ENCODE peak calls at places on chromosomes 6 and 20, in seven cellular contexts. M, S, B, K, Y, O and X are unnamed samples.

GRCh38 chr6:43970913-43971775 is 156.1 kb downstream of the MRPL14 start:
- DNase-seq in S (no peak), Y (no peak), M (no peak), B (no peak), K (peak; percentile 23), O (peak; percentile 30), X (no peak)

GRCh38 chr20:19947611-19948264 is 69.4 kb upstream of the NAA20 start:
- DNase-seq in B (no peak), K (peak; percentile 83), M (no peak), O (peak; percentile 73), Y (no peak), S (no peak), X (no peak)

GRCh38 chr20:49821850-49822249 is 9.2 kb downstream of the SLC9A8 start:
- DNase-seq in M (no peak), S (no peak), O (no peak), Y (no peak), K (peak; percentile 81), B (no peak), X (peak; percentile 24)

GRCh38 chr20:5785146-5785545 is 34.9 kb downstream of the SHLD1 start:
- DNase-seq in Y (no peak), B (no peak), K (no peak), O (no peak), S (no peak), M (no peak), X (no peak)

GRCh38 chr20:48703107-48703506 is 124.7 kb downstream of the PREX1 start:
- DNase-seq in M (no peak), B (peak; percentile 71), K (no peak), S (peak; percentile 57), O (no peak), Y (no peak), X (peak; percentile 69)

GRCh38 chr6:6008648-6009421 is 2.1 kb upstream of the NRN1 start:
- DNase-seq in B (peak; percentile 88), Y (peak; percentile 86), S (peak; percentile 68), O (peak; percentile 92), M (no peak), K (no peak), X (peak; percentile 76)

GRCh38 chr20:17748279-17748678 is 48.5 kb downstream of the BANF2 start:
- DNase-seq in O (no peak), Y (no peak), K (no peak), B (no peak), S (no peak), M (no peak), X (no peak)

GRCh38 chr20:18388860-18389259 is 78.0 kb downstream of the DZANK1 start:
- DNase-seq in K (peak; percentile 77), M (no peak), Y (no peak), B (no peak), O (no peak), S (peak; percentile 64), X (no peak)

GRCh38 chr6:145189836-145190235 is 545.5 kb downstream of the EPM2A start:
- DNase-seq in O (no peak), B (no peak), M (no peak), S (no peak), K (no peak), Y (no peak), X (no peak)

GRCh38 chr6:119024111-119024510 is 54.4 kb downstream of the FAM184A start:
- DNase-seq in Y (no peak), S (no peak), K (no peak), O (no peak), B (no peak), M (no peak), X (no peak)

GRCh38 chr20:32483351-32484220 is 101.5 kb downstream of the NOL4L start:
- DNase-seq in K (peak; percentile 87), O (peak; percentile 92), B (peak; percentile 93), Y (peak; percentile 63), S (peak; percentile 80), M (no peak), X (peak; percentile 69)

GRCh38 chr20:24962182-24962492 is 13.1 kb downstream of the CST7 start:
- DNase-seq in M (no peak), K (no peak), O (no peak), Y (no peak), B (peak; percentile 48), S (no peak), X (no peak)

GRCh38 chr20:25454153-25454900 is 46.9 kb downstream of the GINS1 start:
- DNase-seq in Y (no peak), O (no peak), M (no peak), K (no peak), B (peak; percentile 64), S (no peak), X (no peak)

GRCh38 chr20:45336530-45337366 is 11.5 kb downstream of the SDC4 start:
- DNase-seq in Y (no peak), O (no peak), B (no peak), K (peak; percentile 97), M (peak; percentile 76), S (peak; percentile 94), X (no peak)

GRCh38 chr6:5422321-5422915 is 161.1 kb downstream of the FARS2 start:
- DNase-seq in S (peak; percentile 25), K (peak; percentile 33), O (peak; percentile 71), B (no peak), Y (no peak), M (no peak), X (no peak)

GRCh38 chr6:60952500-60952899 is 1333.5 kb downstream of the KHDRBS2 start:
- DNase-seq in B (no peak), Y (no peak), M (no peak), S (no peak), K (no peak), O (no peak), X (no peak)

GRCh38 chr20:45087814-45088213 is 13.1 kb downstream of the KCNS1 start:
- DNase-seq in O (no peak), K (peak; percentile 72), B (no peak), S (no peak), M (no peak), Y (no peak), X (no peak)

GRCh38 chr6:137076277-137077068 is 31.7 kb upstream of the IL20RA start:
- DNase-seq in K (peak; percentile 52), S (peak; percentile 79), M (peak; percentile 71), Y (peak; percentile 74), B (peak; percentile 87), O (peak; percentile 89), X (peak; percentile 69)

GRCh38 chr6:72857791-72858190 is 235.9 kb downstream of the KCNQ5 start:
- DNase-seq in B (no peak), O (no peak), S (no peak), K (peak; percentile 58), Y (no peak), M (no peak), X (no peak)

GRCh38 chr20:40488401-40488800 is 200.6 kb downstream of the MAFB start:
- DNase-seq in O (no peak), K (no peak), M (no peak), S (no peak), Y (no peak), B (no peak), X (no peak)

GRCh38 chr6:24720131-24720603 is 1.2 kb upstream of the C6orf62 start:
- DNase-seq in O (peak; percentile 30), B (peak; percentile 95), K (peak; percentile 43), S (peak; percentile 59), Y (peak; percentile 69), M (no peak), X (peak; percentile 75)

GRCh38 chr6:5464096-5464885 is 203.0 kb downstream of the FARS2 start:
- DNase-seq in O (no peak), S (no peak), B (no peak), M (no peak), K (peak; percentile 55), Y (no peak), X (no peak)

GRCh38 chr6:38799529-38800184 is 84.5 kb downstream of the DNAH8 start:
- DNase-seq in O (no peak), S (no peak), Y (no peak), K (no peak), M (no peak), B (no peak), X (no peak)

GRCh38 chr6:302760-303159 is 10.5 kb downstream of the DUSP22 start:
- DNase-seq in K (no peak), M (no peak), O (no peak), B (peak; percentile 69), S (no peak), Y (no peak), X (no peak)

GRCh38 chr6:301929-302705 is 9.8 kb downstream of the DUSP22 start:
- DNase-seq in K (no peak), Y (no peak), O (no peak), B (no peak), S (no peak), M (no peak), X (no peak)

GRCh38 chr6:304833-305370 is 12.6 kb downstream of the DUSP22 start:
- DNase-seq in K (no peak), B (no peak), S (no peak), Y (no peak), M (no peak), O (no peak), X (no peak)

GRCh38 chr6:303948-304558 is 11.8 kb downstream of the DUSP22 start:
- DNase-seq in K (no peak), B (peak; percentile 81), Y (no peak), M (no peak), O (peak; percentile 57), S (no peak), X (no peak)

DNA sequence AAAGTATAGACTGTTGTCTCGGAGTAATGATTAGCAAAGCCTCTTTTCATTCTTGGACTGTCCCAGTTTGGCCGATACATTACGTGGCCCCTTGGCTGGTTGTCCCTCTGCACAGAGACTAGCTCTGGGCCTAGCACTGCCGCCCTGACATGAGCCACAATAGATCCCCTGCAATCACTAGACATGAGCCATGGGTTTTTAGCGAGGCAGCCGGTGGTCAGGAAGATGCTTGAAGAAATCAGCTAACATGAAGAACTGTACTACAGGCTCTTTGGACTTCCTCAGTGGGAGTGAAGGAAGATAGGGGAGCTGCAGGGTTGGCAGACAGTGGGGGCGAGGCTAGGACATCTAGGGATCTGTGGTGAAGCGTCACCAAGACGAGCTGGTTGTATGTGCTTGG is 11.0 kb downstream of the DUSP22 start:
- DNase-seq in B (peak; percentile 75), Y (no peak), O (no peak), S (no peak), K (no peak), M (no peak), X (no peak)
- H3K4me1 ChIP-seq in B (peaks cover 11% of the 10 kb centered on the region), Y (peaks cover 76% of the 10 kb centered on the region), O (no peaks in the 10 kb centered on the region), S (peaks cover 7% of the 10 kb centered on the region), K (no peaks in the 10 kb centered on the region), M (peaks cover 34% of the 10 kb centered on the region), X (peaks cover 27% of the 10 kb centered on the region)

DNA sequence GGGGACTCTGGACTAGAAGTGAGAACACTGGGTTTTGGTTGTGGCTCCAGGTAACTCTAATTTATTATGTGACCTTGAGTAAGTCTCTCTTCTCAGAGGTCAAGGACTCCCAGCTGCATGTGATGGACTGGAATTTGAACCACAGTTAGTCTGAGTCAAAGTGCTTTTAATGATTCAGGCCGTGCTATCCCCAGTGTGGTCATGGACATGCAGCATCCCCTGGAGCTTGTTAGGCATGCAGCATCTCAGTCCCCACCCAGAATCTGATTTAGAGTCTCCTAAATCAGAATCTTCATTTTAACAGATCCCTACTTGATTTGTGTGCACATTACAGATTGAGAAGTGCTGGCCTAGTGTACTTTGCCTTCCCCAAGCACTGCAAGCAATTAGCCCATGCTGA is 74.2 kb downstream of the TOX2 start:
- DNase-seq in O (no peak), B (no peak), M (peak; percentile 36), K (peak; percentile 64), Y (no peak), S (no peak), X (no peak)
- TF ChIP-seq CTCF in O (no peak), B (no peak), M (no peak), K (peak; percentile 26), Y (peak; percentile 11), S (no peak), X (no peak)

GRCh38 chr6:168157272-168158007 is 78.4 kb upstream of the FRMD1 start:
- DNase-seq in Y (no peak), B (no peak), K (peak; percentile 89), M (peak; percentile 55), O (peak; percentile 29), S (peak; percentile 40), X (no peak)
- H3K4me1 ChIP-seq in Y (no peaks in the 10 kb centered on the region), B (no peaks in the 10 kb centered on the region), K (no peaks in the 10 kb centered on the region), M (no peaks in the 10 kb centered on the region), O (peaks cover 6% of the 10 kb centered on the region), S (peaks cover 6% of the 10 kb centered on the region), X (no peaks in the 10 kb centered on the region)

GRCh38 chr20:43983359-43983758 is 68.7 kb downstream of the TOX2 start:
- DNase-seq in B (no peak), M (no peak), K (no peak), O (peak; percentile 50), S (no peak), Y (peak; percentile 30), X (no peak)
- TF ChIP-seq CTCF in B (peak; percentile 32), M (peak; percentile 26), K (peak; percentile 28), O (peak; percentile 68), S (no peak), Y (peak; percentile 60), X (no peak)